ENCODE peak calls at places on chromosome 16, in six cellular contexts. C is dermis microvascular lymphatic vessel endothelial cell; S is activated naive CD4-positive, alpha-beta T cell; N is GDM1; E is T-helper 22 cell; W is D341Med. I is an unnamed sample.

GRCh38 chr16:62540496-62540895 is 504.3 kb upstream of the CDH8 start:
- DNase-seq in S (no peak), E (no peak), C (no peak), N (no peak), W (no peak), I (no peak)

GRCh38 chr16:88870608-88871348 is 4.3 kb upstream of the PABPN1L start:
- DNase-seq in N (no peak), S (no peak), W (peak; percentile 83), C (no peak), E (no peak), I (no peak)

GRCh38 chr16:10971560-10971961 is 27.2 kb downstream of the CLEC16A start:
- DNase-seq in W (peak; percentile 71), S (no peak), C (peak; percentile 76), E (no peak), N (peak; percentile 46), I (no peak)

GRCh38 chr16:64449511-64449910 is 672.4 kb downstream of the CDH11 start:
- DNase-seq in C (no peak), E (no peak), W (no peak), N (no peak), S (no peak), I (no peak)

GRCh38 chr16:50593410-50594139 is 45.4 kb downstream of the NKD1 start:
- DNase-seq in S (no peak), E (no peak), N (peak; percentile 8), W (peak; percentile 66), C (no peak), I (no peak)

GRCh38 chr16:72241930-72242329 is 70.0 kb upstream of the PMFBP1 start:
- DNase-seq in N (no peak), E (no peak), C (peak; percentile 66), S (no peak), W (peak; percentile 63), I (no peak)

GRCh38 chr16:72474511-72475123 is 302.7 kb upstream of the PMFBP1 start:
- DNase-seq in W (no peak), E (no peak), C (peak; percentile 27), S (no peak), N (no peak), I (no peak)

GRCh38 chr16:65249768-65250167 is 127.9 kb upstream of the CDH11 start:
- DNase-seq in E (no peak), W (no peak), N (no peak), S (no peak), C (no peak), I (no peak)

GRCh38 chr16:69176033-69176780 is 10.8 kb upstream of the SNTB2 start:
- DNase-seq in E (no peak), W (no peak), N (no peak), S (no peak), C (peak; percentile 29), I (no peak)